ENCODE peak calls at places on chromosomes 3 and 15, in seven cellular contexts. E, B, K, W, C, Q and T are unnamed samples.

GRCh38 chr3:148253713-148254112 is 444.0 kb upstream of the AGTR1 start:
- DNase-seq in E (no peak), B (no peak), K (no peak), W (no peak), C (no peak), Q (no peak), T (no peak)

GRCh38 chr15:63473999-63474809 is 30.2 kb upstream of the USP3 start:
- DNase-seq in E (no peak), B (no peak), K (no peak), W (peak), C (no peak), Q (no peak), T (no peak)

GRCh38 chr3:119880966-119881365 is 99.1 kb downstream of the NR1I2 start:
- DNase-seq in E (no peak), B (no peak), K (no peak), W (no peak), C (no peak), Q (no peak), T (no peak)

GRCh38 chr3:131856171-131856570 is 178.6 kb downstream of the CPNE4 start:
- DNase-seq in E (no peak), B (no peak), K (no peak), W (no peak), C (no peak), Q (no peak), T (no peak)

GRCh38 chr3:177822826-177823225 is 625.5 kb upstream of the TBL1XR1 start:
- DNase-seq in E (no peak), B (no peak), K (no peak), W (no peak), C (no peak), Q (no peak), T (no peak)

GRCh38 chr15:28726102-28726501 is 13.9 kb upstream of the GOLGA8M start:
- DNase-seq in E (no peak), B (no peak), K (no peak), W (no peak), C (no peak), Q (no peak), T (no peak)

GRCh38 chr3:128011140-128011539 is 41.1 kb upstream of the SEC61A1 start:
- DNase-seq in E (no peak), B (peak), K (no peak), W (peak), C (no peak), Q (peak), T (no peak)

GRCh38 chr3:46880884-46881818 is 3.6 kb downstream of the PTH1R start:
- DNase-seq in E (no peak), B (no peak), K (no peak), W (no peak), C (no peak), Q (no peak), T (no peak)

GRCh38 chr3:12677616-12678015 is 13.7 kb upstream of the RAF1 start:
- DNase-seq in E (no peak), B (no peak), K (no peak), W (no peak), C (no peak), Q (no peak), T (no peak)

GRCh38 chr3:62577153-62577552 is 203.8 kb upstream of the FEZF2 start:
- DNase-seq in E (no peak), B (no peak), K (no peak), W (peak), C (no peak), Q (no peak), T (no peak)

GRCh38 chr3:40924559-40925058 is 274.7 kb upstream of the CTNNB1 start:
- DNase-seq in E (no peak), B (no peak), K (no peak), W (no peak), C (no peak), Q (no peak), T (no peak)

GRCh38 chr3:143314291-143315093 is 194.9 kb downstream of the CHST2 start:
- DNase-seq in E (no peak), B (no peak), K (no peak), W (peak), C (no peak), Q (no peak), T (no peak)